ENCODE peak calls at places on chromosome 18, in five cellular contexts. U is fibroblast of lung, C is small intestine, Q is lung, X is left ventricle myocardium inferior. N is an unnamed sample.

GRCh38 chr18:79401494-79402208 is 5.9 kb downstream of the NFATC1 start:
- DNase-seq in U (no peak), C (no peak), Q (no peak), X (peak; percentile 10), N (no peak)

GRCh38 chr18:55778731-55779460 is 190.9 kb upstream of the TCF4 start:
- DNase-seq in U (peak; percentile 18), C (no peak), Q (no peak), X (no peak), N (no peak)

GRCh38 chr18:13300029-13300428 is 81.5 kb downstream of the LDLRAD4 start:
- DNase-seq in U (no peak), C (no peak), Q (no peak), X (no peak), N (no peak)

GRCh38 chr18:56043691-56044090 is 455.7 kb upstream of the TCF4 start:
- DNase-seq in U (peak; percentile 30), C (no peak), Q (no peak), X (no peak), N (no peak)

GRCh38 chr18:33269223-33269622 is 171.3 kb downstream of the CCDC178 start:
- DNase-seq in U (no peak), C (no peak), Q (no peak), X (no peak), N (no peak)

GRCh38 chr18:12782521-12782920 is 79.7 kb downstream of the PSMG2 start:
- DNase-seq in U (no peak), C (no peak), Q (no peak), X (no peak), N (no peak)

GRCh38 chr18:42028232-42028832 is 73.3 kb downstream of the PIK3C3 start:
- DNase-seq in U (peak; percentile 30), C (peak; percentile 35), Q (no peak), X (no peak), N (peak; percentile 5)

GRCh38 chr18:23990474-23991410 is 23.8 kb upstream of the TTC39C start:
- DNase-seq in U (peak; percentile 61), C (no peak), Q (no peak), X (no peak), N (no peak)

GRCh38 chr18:49997468-49998045 is 184.2 kb upstream of the ACAA2 start:
- DNase-seq in U (no peak), C (no peak), Q (no peak), X (no peak), N (no peak)

GRCh38 chr18:51857989-51858388 is 482.0 kb upstream of the DCC start:
- DNase-seq in U (no peak), C (no peak), Q (no peak), X (no peak), N (no peak)

GRCh38 chr18:984004-984403 is 79.3 kb downstream of the ADCYAP1 start:
- DNase-seq in U (peak; percentile 92), C (no peak), Q (no peak), X (no peak), N (no peak)

GRCh38 chr18:36672437-36673344 is 156.1 kb downstream of the TPGS2 start:
- DNase-seq in U (peak; percentile 47), C (no peak), Q (peak; percentile 42), X (no peak), N (no peak)

GRCh38 chr18:36593001-36593400 is 235.8 kb downstream of the TPGS2 start:
- DNase-seq in U (peak; percentile 40), C (no peak), Q (no peak), X (no peak), N (no peak)

GRCh38 chr18:12679183-12679786 is 21.4 kb upstream of the SPIRE1 start:
- DNase-seq in U (peak; percentile 44), C (no peak), Q (peak; percentile 62), X (peak; percentile 64), N (no peak)

GRCh38 chr18:48137354-48138208 is 207.1 kb upstream of the SMAD2 start:
- DNase-seq in U (no peak), C (no peak), Q (no peak), X (no peak), N (no peak)

GRCh38 chr18:26386002-26386401 is 159.8 kb downstream of the TAF4B start:
- DNase-seq in U (peak; percentile 42), C (peak; percentile 5), Q (no peak), X (no peak), N (no peak)

GRCh38 chr18:62702259-62702658 is 13.1 kb upstream of the PHLPP1 start:
- DNase-seq in U (no peak), C (no peak), Q (no peak), X (no peak), N (no peak)

GRCh38 chr18:50836521-50836957 is 16.7 kb upstream of the MRO start:
- DNase-seq in U (peak; percentile 94), C (peak; percentile 77), Q (peak; percentile 42), X (no peak), N (no peak)

GRCh38 chr18:25464211-25464610 is 112.2 kb upstream of the ZNF521 start:
- DNase-seq in U (peak; percentile 66), C (no peak), Q (no peak), X (no peak), N (no peak)

GRCh38 chr18:47689386-47689785 is 241.1 kb downstream of the SMAD2 start:
- DNase-seq in U (no peak), C (no peak), Q (no peak), X (no peak), N (no peak)

GRCh38 chr18:44589709-44590108 is 91.0 kb upstream of the SETBP1 start:
- DNase-seq in U (peak; percentile 93), C (no peak), Q (no peak), X (no peak), N (no peak)

GRCh38 chr18:34801769-34802168 is 91.7 kb downstream of the DTNA start:
- DNase-seq in U (peak; percentile 83), C (no peak), Q (no peak), X (no peak), N (no peak)

GRCh38 chr18:3901811-3902210 is 451.8 kb downstream of the TGIF1 start:
- DNase-seq in U (no peak), C (no peak), Q (no peak), X (no peak), N (no peak)

GRCh38 chr18:48022021-48022420 is 91.6 kb upstream of the SMAD2 start:
- DNase-seq in U (no peak), C (no peak), Q (no peak), X (no peak), N (no peak)

GRCh38 chr18:72704202-72704601 is 160.1 kb upstream of the CBLN2 start:
- DNase-seq in U (no peak), C (no peak), Q (no peak), X (no peak), N (no peak)
- H3K4me1 ChIP-seq in U (no peaks in the 10 kb centered on the region), C (no peaks in the 10 kb centered on the region), Q (no peaks in the 10 kb centered on the region), X (no peaks in the 10 kb centered on the region), N (no peaks in the 10 kb centered on the region)

GRCh38 chr18:6414118-6414722 is 491 bp downstream of the L3MBTL4 start:
- DNase-seq in U (no peak), C (peak; percentile 84), Q (peak; percentile 72), X (peak; percentile 51), N (no peak)
- H3K4me3 ChIP-seq in U (peak overlapping the region; percentile 46), C (peak overlapping the region; percentile 67), Q (peak overlapping the region; percentile 81), X (peak overlapping the region; percentile 79), N (no peak overlapping the region)

DNA sequence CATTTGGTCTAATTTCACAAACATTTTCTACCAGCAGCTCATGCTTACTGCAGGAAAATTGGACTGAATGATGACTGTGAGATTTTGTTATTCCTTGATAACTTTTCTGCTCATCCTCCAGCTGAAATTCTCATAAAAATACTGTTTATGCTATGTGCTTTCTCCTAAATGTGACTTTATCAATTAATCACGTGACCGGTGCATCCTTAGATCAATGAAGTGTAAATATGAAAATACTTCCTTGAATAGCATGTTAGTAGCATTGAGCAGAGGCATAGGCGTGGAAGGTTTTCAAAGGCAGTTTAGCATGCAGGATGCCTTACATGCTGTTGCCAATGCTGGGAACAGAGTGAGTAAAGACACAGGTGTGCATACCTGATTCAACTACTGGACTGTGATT is 1002.5 kb downstream of the CBLN2 start:
- DNase-seq in U (no peak), C (no peak), Q (no peak), X (no peak), N (no peak)
- H3K27ac ChIP-seq in U (no peak overlapping the region), C (no peak overlapping the region), Q (no peak overlapping the region), X (no peak overlapping the region), N (no peak overlapping the region)

DNA sequence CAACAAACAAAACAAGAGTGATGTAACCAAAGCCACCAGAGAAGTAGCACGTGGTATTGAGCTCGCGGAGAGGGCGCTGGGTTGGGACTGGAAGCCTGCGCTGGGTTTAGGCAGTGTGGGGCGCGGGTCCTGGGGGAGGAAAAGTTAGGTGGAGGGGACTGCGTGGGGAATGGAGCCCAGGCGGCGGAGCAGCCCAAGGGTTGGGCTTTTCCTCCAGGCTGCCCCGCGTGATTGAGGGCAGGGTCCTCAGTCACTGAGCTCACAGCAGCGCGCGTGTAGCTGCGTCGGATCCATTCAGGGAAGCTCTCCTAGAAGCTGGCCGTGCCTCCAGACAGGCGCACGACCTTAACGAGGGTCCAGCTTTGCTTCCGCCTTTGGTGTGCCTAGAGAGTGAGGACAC is 357.4 kb downstream of the GALR1 start:
- DNase-seq in U (no peak), C (no peak), Q (no peak), X (no peak), N (no peak)
- H3K4me1 ChIP-seq in U (no peaks in the 10 kb centered on the region), C (no peaks in the 10 kb centered on the region), Q (no peaks in the 10 kb centered on the region), X (no peaks in the 10 kb centered on the region), N (no peaks in the 10 kb centered on the region)